ENCODE peak calls at places on chromosome X, in five cellular contexts. W, S, U, Q and H are unnamed samples.
A peak's percentile ranks its signal among the peaks of the same experiment; 100 is the strongest.

GRCh38 chrX:311156-312129 is 7.2 kb downstream of the GTPBP6 start:
- DNase-seq in W (no peak), S (no peak), U (no peak), Q (no peak), H (no peak)

GRCh38 chrX:18173494-18174180 is 47.0 kb downstream of the BEND2 start:
- DNase-seq in W (no peak), S (peak; percentile 63), U (no peak), Q (no peak), H (no peak)

GRCh38 chrX:96424007-96424406 is 260.6 kb upstream of the DIAPH2 start:
- DNase-seq in W (no peak), S (no peak), U (no peak), Q (no peak), H (no peak)

GRCh38 chrX:153585827-153586226 is 13.1 kb downstream of the CCNQ start:
- DNase-seq in W (no peak), S (no peak), U (no peak), Q (no peak), H (no peak)

GRCh38 chrX:41822917-41823316 is 98.9 kb downstream of the GPR82 start:
- DNase-seq in W (no peak), S (peak; percentile 16), U (no peak), Q (no peak), H (no peak)

GRCh38 chrX:41441934-41442823 is 5.0 kb upstream of the NYX start:
- DNase-seq in W (peak; percentile 55), S (peak; percentile 96), U (peak; percentile 84), Q (peak; percentile 68), H (peak; percentile 76)

GRCh38 chrX:118346258-118347094 is 570 bp downstream of the WDR44 start:
- DNase-seq in W (no peak), S (peak; percentile 46), U (peak; percentile 7), Q (no peak), H (peak; percentile 43)

GRCh38 chrX:153411255-153411987 is at the start of gene ZFP92:
- DNase-seq in W (no peak), S (peak; percentile 93), U (no peak), Q (no peak), H (no peak)

DNA sequence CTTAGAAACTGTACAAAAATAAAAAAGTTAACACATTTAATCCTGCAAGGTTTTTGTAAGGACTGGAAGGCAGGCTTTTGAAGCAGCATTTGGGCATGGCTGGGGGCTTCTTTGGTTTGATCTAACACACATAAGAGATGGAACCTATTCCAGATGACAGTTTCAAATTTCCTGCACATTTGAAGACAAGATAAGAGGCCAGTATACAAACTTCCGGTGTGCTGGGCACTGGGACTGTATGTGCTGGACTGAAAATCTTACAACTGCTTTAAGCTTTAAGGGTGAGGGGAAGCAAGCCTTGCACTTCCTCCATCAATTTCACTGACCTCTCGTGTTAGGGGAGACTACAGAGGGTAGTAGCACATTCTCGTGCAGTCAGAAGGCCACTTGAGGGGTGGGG is 122.9 kb downstream of the AMMECR1 start:
- DNase-seq in W (no peak), S (no peak), U (no peak), Q (no peak), H (no peak)
- H3K4me3 ChIP-seq in W (no peak overlapping the region), S (no peak overlapping the region), U (no peak overlapping the region), Q (no peak overlapping the region), H (no peak overlapping the region)

GRCh38 chrX:44400588-44400987 is 57.1 kb upstream of the EFHC2 start:
- DNase-seq in W (peak; percentile 96), S (no peak), U (no peak), Q (no peak), H (no peak)
- TF ChIP-seq BHLHE40 in W (no peak), S (no peak), U (no peak), Q (no peak), H (no peak)

GRCh38 chrX:120752431-120753128 is 122.7 kb upstream of the C1GALT1C1 start:
- DNase-seq in W (no peak), S (no peak), U (peak; percentile 66), Q (no peak), H (no peak)
- H3K4me3 ChIP-seq in W (no peak overlapping the region), S (no peak overlapping the region), U (peak overlapping the region; percentile 47), Q (no peak overlapping the region), H (no peak overlapping the region)

GRCh38 chrX:19906293-19906692 is 18.9 kb upstream of the SH3KBP1 start:
- DNase-seq in W (no peak), S (no peak), U (no peak), Q (no peak), H (peak; percentile 25)

GRCh38 chrX:19907794-19908193 is 20.4 kb upstream of the SH3KBP1 start:
- DNase-seq in W (no peak), S (no peak), U (no peak), Q (no peak), H (no peak)

GRCh38 chrX:19902110-19902509 is 14.7 kb upstream of the SH3KBP1 start:
- DNase-seq in W (peak; percentile 38), S (no peak), U (no peak), Q (no peak), H (no peak)

GRCh38 chrX:19909761-19910160 is 22.4 kb upstream of the SH3KBP1 start:
- DNase-seq in W (no peak), S (no peak), U (no peak), Q (no peak), H (no peak)

GRCh38 chrX:19904778-19905367 is 17.5 kb upstream of the SH3KBP1 start:
- DNase-seq in W (peak; percentile 63), S (peak; percentile 15), U (peak; percentile 31), Q (no peak), H (peak; percentile 60)
- TF ChIP-seq BHLHE40 in W (no peak), S (no peak), U (no peak), Q (no peak), H (no peak)

DNA sequence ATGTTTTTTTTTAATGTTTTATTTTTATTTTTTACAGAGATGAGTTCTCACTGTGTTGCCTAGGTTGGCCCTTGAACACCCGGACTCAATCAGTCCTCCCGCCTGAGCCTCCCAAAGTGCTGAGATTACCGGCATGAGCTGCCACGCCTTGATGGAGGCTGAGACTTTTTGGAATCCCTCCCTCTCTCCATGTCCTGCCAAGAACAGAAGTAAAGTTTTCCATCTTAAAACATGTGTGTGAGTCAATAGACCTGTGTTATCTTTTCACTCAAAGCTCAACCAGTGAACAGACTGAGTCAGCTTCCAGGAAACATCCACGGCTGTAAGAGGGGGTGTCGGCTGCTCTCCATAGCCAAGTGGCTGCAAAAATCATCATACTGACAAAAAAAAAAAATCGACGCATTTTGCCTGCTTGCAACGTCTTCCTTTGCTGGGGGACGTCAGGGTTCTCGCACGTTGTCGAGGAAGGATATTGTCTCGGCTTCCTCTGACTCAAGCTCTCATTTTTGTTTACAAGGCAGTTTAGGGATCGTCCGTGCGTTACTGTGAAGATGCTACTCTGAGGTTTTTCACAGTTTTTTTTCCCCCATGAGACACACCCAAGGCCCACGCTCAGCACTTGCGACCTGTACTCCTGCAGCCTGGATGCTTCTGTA is 10.0 kb upstream of the ASMTL start:
- DNase-seq in W (peak; percentile 64), S (no peak), U (no peak), Q (no peak), H (no peak)
- H3K4me3 ChIP-seq in W (no peak overlapping the region), S (no peak overlapping the region), U (no peak overlapping the region), Q (no peak overlapping the region), H (no peak overlapping the region)